ENCODE peak calls at places on chromosomes 2 and 18, in six cellular contexts. Q is EH; J is HuH-7; E is SW480; L is NCI-H1092 treated with DMSO at 0.1 percent for 48 hours; D is effector memory CD8-positive, alpha-beta T cell. R is an unnamed sample.

GRCh38 chr18:27789406-27789805 is 387.5 kb downstream of the CDH2 start:
- DNase-seq in Q (no peak), J (no peak), E (no peak), L (no peak), D (no peak), R (no peak)

GRCh38 chr2:233051241-233052149 is 8.6 kb upstream of the INPP5D start:
- DNase-seq in Q (peak), J (no peak), E (no peak), L (no peak), D (no peak), R (peak)

GRCh38 chr18:50559750-50560680 is at the start of gene MAPK4:
- DNase-seq in Q (peak), J (peak), E (peak), L (peak), D (no peak), R (peak)

GRCh38 chr2:11592671-11593574 is 59.1 kb downstream of the GREB1 start:
- DNase-seq in Q (no peak), J (peak), E (no peak), L (no peak), D (no peak), R (no peak)

GRCh38 chr2:28448738-28449100 is 47.1 kb upstream of the PLB1 start:
- DNase-seq in Q (no peak), J (no peak), E (no peak), L (no peak), D (no peak), R (no peak)

GRCh38 chr18:46939337-46939963 is 22.0 kb downstream of the KATNAL2 start:
- DNase-seq in Q (peak), J (no peak), E (no peak), L (no peak), D (no peak), R (peak)

GRCh38 chr18:37495354-37495753 is 70.2 kb downstream of the CELF4 start:
- DNase-seq in Q (no peak), J (no peak), E (no peak), L (no peak), D (no peak), R (no peak)

GRCh38 chr18:34999734-35000397 is 41.3 kb upstream of the MAPRE2 start:
- DNase-seq in Q (no peak), J (no peak), E (no peak), L (no peak), D (no peak), R (no peak)

GRCh38 chr2:157438907-157439791 is 4.7 kb downstream of the CYTIP start:
- DNase-seq in Q (peak), J (no peak), E (no peak), L (peak), D (no peak), R (peak)

GRCh38 chr18:59477849-59478248 is 118.8 kb upstream of the LMAN1 start:
- DNase-seq in Q (no peak), J (no peak), E (no peak), L (no peak), D (no peak), R (no peak)

GRCh38 chr2:156189143-156189542 is 143.4 kb downstream of the NR4A2 start:
- DNase-seq in Q (no peak), J (peak), E (no peak), L (peak), D (no peak), R (no peak)

GRCh38 chr2:37892436-37893114 is 32.5 kb upstream of the RMDN2 start:
- DNase-seq in Q (peak), J (no peak), E (no peak), L (no peak), D (no peak), R (no peak)

GRCh38 chr18:3055861-3056260 is 42.9 kb upstream of the LPIN2 start:
- DNase-seq in Q (no peak), J (no peak), E (no peak), L (no peak), D (no peak), R (no peak)

GRCh38 chr2:239892480-239893235 is 132.5 kb downstream of the NDUFA10 start:
- DNase-seq in Q (no peak), J (no peak), E (no peak), L (no peak), D (no peak), R (no peak)

GRCh38 chr2:190979906-190980629 is 33.9 kb downstream of the STAT1 start:
- DNase-seq in Q (peak), J (no peak), E (no peak), L (peak), D (no peak), R (peak)

GRCh38 chr2:30206461-30207430 is 24.6 kb upstream of the LBH start:
- DNase-seq in Q (no peak), J (no peak), E (no peak), L (no peak), D (no peak), R (no peak)

GRCh38 chr2:134292514-134292913 is 38.6 kb downstream of the MGAT5 start:
- DNase-seq in Q (no peak), J (no peak), E (no peak), L (no peak), D (no peak), R (no peak)

GRCh38 chr18:8084160-8084559 is 517.0 kb downstream of the PTPRM start:
- DNase-seq in Q (peak), J (peak), E (peak), L (peak), D (no peak), R (peak)

GRCh38 chr2:196256585-196256984 is 85.2 kb upstream of the STK17B start:
- DNase-seq in Q (no peak), J (no peak), E (no peak), L (no peak), D (no peak), R (no peak)

GRCh38 chr2:173087214-173087581 is 11.6 kb downstream of the MAP3K20 start:
- DNase-seq in Q (peak), J (no peak), E (no peak), L (no peak), D (no peak), R (no peak)

GRCh38 chr18:48409591-48410094 is 460 bp upstream of the ZBTB7C start:
- DNase-seq in Q (no peak), J (peak), E (peak), L (peak), D (no peak), R (no peak)

GRCh38 chr2:3041841-3042600 is 335.6 kb downstream of the EIPR1 start:
- DNase-seq in Q (no peak), J (no peak), E (no peak), L (peak), D (no peak), R (no peak)

GRCh38 chr18:35693829-35694228 is 112.3 kb downstream of the GALNT1 start:
- DNase-seq in Q (no peak), J (no peak), E (no peak), L (no peak), D (no peak), R (no peak)

GRCh38 chr2:186274936-186275575 is 211.0 kb upstream of the ZC3H15 start:
- DNase-seq in Q (peak), J (no peak), E (no peak), L (no peak), D (no peak), R (peak)

GRCh38 chr2:236947896-236948295 is 137.8 kb upstream of the COPS8 start:
- DNase-seq in Q (no peak), J (no peak), E (no peak), L (no peak), D (no peak), R (no peak)

GRCh38 chr18:42163316-42163715 is 208.3 kb downstream of the PIK3C3 start:
- DNase-seq in Q (no peak), J (no peak), E (no peak), L (no peak), D (no peak), R (no peak)

GRCh38 chr2:207337234-207338219 is 171.8 kb upstream of the KLF7 start:
- DNase-seq in Q (peak), J (no peak), E (peak), L (no peak), D (no peak), R (peak)

R was measured in fibroblast of pulmonary artery.